ENCODE peak calls at places on chromosome 15, in six cellular contexts. Z, I, F, C, X and M are unnamed samples.
A peak's percentile ranks its signal among the peaks of the same experiment; 100 is the strongest.

GRCh38 chr15:42011074-42011473 is 9.8 kb downstream of the PLA2G4E start:
- DNase-seq in X (no peak), I (no peak), C (no peak), F (no peak), Z (no peak), M (no peak)

GRCh38 chr15:68666812-68667450 is 88.1 kb downstream of the CORO2B start:
- DNase-seq in X (no peak), Z (no peak), F (no peak), I (no peak), C (no peak), M (no peak)

GRCh38 chr15:62165029-62165792 is at the start of gene C2CD4B:
- DNase-seq in I (peak; percentile 7), X (peak; percentile 34), C (peak; percentile 91), F (no peak), Z (peak; percentile 78), M (no peak)

GRCh38 chr15:62999923-63000484 is 42.5 kb upstream of the TPM1 start:
- DNase-seq in C (no peak), F (no peak), I (no peak), Z (no peak), X (no peak), M (no peak)

GRCh38 chr15:96442076-96442475 is 111.6 kb downstream of the NR2F2 start:
- DNase-seq in Z (no peak), F (no peak), C (no peak), I (no peak), X (no peak), M (no peak)

GRCh38 chr15:78206326-78207109 is 27.8 kb downstream of the ACSBG1 start:
- DNase-seq in C (no peak), I (peak; percentile 58), F (no peak), Z (no peak), X (no peak), M (no peak)

GRCh38 chr15:96462768-96463167 is 132.3 kb downstream of the NR2F2 start:
- DNase-seq in F (no peak), Z (no peak), C (no peak), X (no peak), I (peak; percentile 39), M (no peak)

GRCh38 chr15:41965441-41966413 is 6.6 kb downstream of the EHD4 start:
- DNase-seq in Z (no peak), I (peak; percentile 39), X (no peak), C (no peak), F (no peak), M (no peak)

GRCh38 chr15:36887214-36888017 is 212.9 kb downstream of the MEIS2 start:
- DNase-seq in I (peak; percentile 23), C (peak; percentile 70), F (no peak), X (no peak), Z (no peak), M (no peak)

GRCh38 chr15:90358124-90359033 is 6.3 kb downstream of the ZNF774 start:
- DNase-seq in Z (no peak), C (no peak), F (no peak), X (no peak), I (peak; percentile 86), M (no peak)

GRCh38 chr15:38876621-38877020 is 312.0 kb upstream of the RASGRP1 start:
- DNase-seq in Z (no peak), F (no peak), C (no peak), I (peak; percentile 28), X (no peak), M (no peak)

GRCh38 chr15:82537351-82537908 is 2.8 kb downstream of the RPS17 start:
- DNase-seq in Z (no peak), C (no peak), F (no peak), X (no peak), I (peak; percentile 2), M (no peak)

GRCh38 chr15:39145854-39146253 is 435.0 kb upstream of the THBS1 start:
- DNase-seq in F (no peak), Z (no peak), C (no peak), I (peak; percentile 64), X (no peak), M (no peak)

GRCh38 chr15:69466733-69467132 is 14.1 kb downstream of the RPLP1 start:
- DNase-seq in C (no peak), F (no peak), Z (no peak), X (no peak), I (no peak), M (no peak)

GRCh38 chr15:60004846-60005351 is 788 bp downstream of the FOXB1 start:
- DNase-seq in C (peak; percentile 73), X (peak; percentile 49), F (no peak), Z (peak; percentile 65), I (peak; percentile 27), M (no peak)

GRCh38 chr15:57667171-57667924 is 39.2 kb upstream of the POLR2M start:
- DNase-seq in Z (no peak), F (peak; percentile 53), C (no peak), I (peak; percentile 85), X (no peak), M (no peak)

GRCh38 chr15:66588971-66589370 is 23.2 kb upstream of the LCTL start:
- DNase-seq in I (no peak), Z (no peak), X (no peak), F (no peak), C (peak; percentile 42), M (no peak)

GRCh38 chr15:57003418-57003817 is 85.0 kb downstream of the TCF12 start:
- DNase-seq in X (no peak), Z (no peak), I (peak; percentile 90), F (no peak), C (no peak), M (no peak)

GRCh38 chr15:51374131-51374530 is 32.7 kb downstream of the GLDN start:
- DNase-seq in C (no peak), X (no peak), F (no peak), I (no peak), Z (no peak), M (no peak)

GRCh38 chr15:68791431-68792283 is 29.0 kb downstream of the ANP32A start:
- DNase-seq in C (no peak), Z (no peak), I (no peak), F (no peak), X (peak; percentile 56), M (no peak)

GRCh38 chr15:94582368-94582767 is 351.0 kb downstream of the MCTP2 start:
- DNase-seq in F (peak; percentile 25), X (peak; percentile 46), Z (no peak), C (no peak), I (peak; percentile 3), M (no peak)

GRCh38 chr15:40343512-40343911 is 2.8 kb upstream of the CCDC9B start:
- DNase-seq in C (peak; percentile 68), F (peak; percentile 86), I (peak; percentile 94), X (no peak), Z (no peak), M (peak; percentile 68)

GRCh38 chr15:63156708-63157065 is 590 bp downstream of the RPS27L start:
- DNase-seq in I (peak; percentile 72), Z (no peak), F (peak; percentile 30), C (no peak), X (no peak), M (no peak)

DNA sequence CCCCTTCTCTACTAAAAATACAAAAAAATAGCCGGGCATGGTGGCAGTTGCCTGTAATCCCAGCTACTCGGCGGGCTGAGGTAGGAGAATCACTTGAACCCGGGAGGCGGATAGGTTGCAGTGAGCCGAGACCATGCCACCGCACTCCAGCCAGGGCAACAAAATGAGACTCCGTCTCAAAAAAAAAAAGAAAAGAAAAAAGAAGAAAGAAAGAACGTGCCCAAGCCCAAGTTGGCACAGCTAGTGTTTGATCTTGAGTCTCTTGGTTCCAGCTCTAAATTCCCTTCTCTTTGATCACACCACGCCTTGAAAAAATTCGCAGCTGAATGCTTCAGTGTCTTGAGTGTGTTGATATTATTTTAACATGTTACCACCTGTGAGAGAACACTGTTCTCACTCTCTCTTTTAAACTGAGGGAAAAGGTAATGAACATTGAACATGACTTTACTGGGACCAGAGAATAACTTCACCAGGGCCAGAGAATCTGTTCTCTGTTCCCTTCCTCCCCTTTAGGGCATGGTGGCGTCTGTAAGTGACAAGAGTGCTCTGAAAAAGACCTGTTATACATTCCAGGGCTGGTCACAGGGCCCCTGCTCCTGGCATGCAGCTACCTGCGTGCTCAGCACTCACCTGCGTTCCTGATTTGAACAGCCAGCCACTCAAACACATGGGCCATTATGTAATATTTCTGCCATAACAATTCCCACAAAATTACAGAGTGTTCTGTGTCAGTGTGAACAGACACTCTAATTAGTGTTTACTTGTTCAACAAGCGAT is 19.0 kb downstream of the SLCO3A1 start:
- DNase-seq in F (no peak), C (no peak), I (no peak), X (no peak), Z (peak; percentile 85), M (no peak)
- H3K27ac ChIP-seq in F (peak overlapping the region; percentile 24), C (no peak overlapping the region), I (no peak overlapping the region), X (no peak overlapping the region), Z (peak overlapping the region; percentile 82), M (peak overlapping the region; percentile 69)

GRCh38 chr15:47908950-47909670 is 191.8 kb downstream of the SEMA6D start:
- DNase-seq in Z (no peak), I (peak; percentile 6), X (no peak), C (no peak), F (peak; percentile 24), M (no peak)
- H3K27ac ChIP-seq in Z (no peak overlapping the region), I (no peak overlapping the region), X (no peak overlapping the region), C (no peak overlapping the region), F (no peak overlapping the region), M (no peak overlapping the region)

GRCh38 chr15:70609919-70610318 is 153.4 kb downstream of the UACA start:
- DNase-seq in I (no peak), F (no peak), Z (no peak), X (no peak), C (no peak), M (no peak)

GRCh38 chr15:70614221-70614620 is 149.1 kb downstream of the UACA start:
- DNase-seq in Z (no peak), F (no peak), I (no peak), C (no peak), X (no peak), M (no peak)

GRCh38 chr15:70611286-70611685 is 152.1 kb downstream of the UACA start:
- DNase-seq in C (no peak), X (no peak), F (no peak), I (no peak), Z (no peak), M (no peak)

GRCh38 chr15:70615435-70616310 is 147.7 kb downstream of the UACA start:
- DNase-seq in Z (no peak), X (no peak), C (no peak), I (no peak), F (no peak), M (no peak)

DNA sequence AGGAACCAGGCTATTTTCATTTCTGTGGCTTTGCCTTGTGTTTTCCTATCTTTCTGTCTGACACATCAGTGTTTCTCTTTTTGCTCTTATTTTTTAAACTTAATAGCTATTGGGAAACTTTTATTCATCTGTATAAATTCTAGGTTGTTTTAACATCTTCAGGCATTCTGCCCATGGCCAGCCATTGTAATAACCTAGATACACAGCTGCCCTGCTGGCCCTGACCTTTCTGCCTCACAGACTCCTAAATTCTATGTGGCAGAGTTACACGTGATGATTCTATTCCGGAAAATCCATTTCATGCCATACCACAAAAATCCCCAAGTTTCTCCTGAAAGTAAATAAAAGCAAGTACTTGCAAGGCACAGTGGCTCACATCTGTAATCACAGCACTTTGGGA is 150.1 kb downstream of the UACA start:
- DNase-seq in C (no peak), I (no peak), X (no peak), Z (no peak), F (no peak), M (no peak)
- H3K27ac ChIP-seq in C (no peak overlapping the region), I (no peak overlapping the region), X (no peak overlapping the region), Z (no peak overlapping the region), F (no peak overlapping the region), M (no peak overlapping the region)

DNA sequence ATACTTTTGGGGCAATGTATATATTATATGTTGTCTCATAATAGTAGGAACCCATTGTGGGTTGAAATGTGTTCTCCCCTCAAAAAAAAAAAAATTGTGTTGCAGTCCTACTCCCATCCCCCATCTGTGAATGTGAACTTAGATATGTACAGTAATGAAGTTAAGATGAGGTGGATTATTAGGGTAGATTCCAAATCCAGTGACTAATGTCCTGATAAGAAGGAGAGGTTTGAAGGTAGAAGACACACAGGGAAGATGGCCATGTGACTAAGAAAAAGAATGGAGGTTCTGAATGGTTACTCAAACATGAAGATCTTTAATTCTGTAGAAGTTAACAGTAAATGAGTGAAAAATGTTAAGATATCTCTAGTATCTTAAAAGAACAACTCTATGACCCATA is 3.0 kb upstream of the ATOSA start:
- DNase-seq in Z (no peak), C (no peak), F (no peak), X (no peak), I (no peak), M (no peak)
- H3K27ac ChIP-seq in Z (no peak overlapping the region), C (no peak overlapping the region), F (no peak overlapping the region), X (no peak overlapping the region), I (no peak overlapping the region), M (peak overlapping the region; percentile 1)